ENCODE peak calls at places on chromosomes 6 and 20, in ten cellular contexts. C is cardiac fibroblast, R is stomach, O is psoas muscle, F is sigmoid colon, L is foreskin fibroblast, Q is heart right ventricle, E is right lobe of liver, K is WTC11, S is GM13977. W is an unnamed sample.

GRCh38 chr6:167569041-167569805 is 244.3 kb downstream of the TTLL2 start:
- DNase-seq in C (no peak), R (no peak), O (no peak), F (peak), L (no peak), Q (no peak), E (no peak), K (no peak), S (no peak), W (no peak)

GRCh38 chr6:142570221-142570671 is 268.4 kb downstream of the ADGRG6 start:
- DNase-seq in C (peak), R (peak), O (no peak), F (no peak), L (peak), Q (no peak), E (no peak), K (no peak), S (no peak), W (peak)

GRCh38 chr6:111870054-111870750 is 3.0 kb downstream of the FYN start:
- DNase-seq in C (no peak), R (no peak), O (no peak), F (no peak), L (no peak), Q (no peak), E (no peak), K (no peak), S (no peak), W (no peak)

GRCh38 chr6:139943391-139943790 is 568.9 kb upstream of the CITED2 start:
- DNase-seq in C (peak), R (no peak), O (no peak), F (no peak), L (peak), Q (no peak), E (no peak), K (no peak), S (no peak), W (peak)

GRCh38 chr6:30101939-30102700 is 10.8 kb downstream of the TRIM31 start:
- DNase-seq in C (peak), R (peak), O (peak), F (peak), L (peak), Q (peak), E (peak), K (peak), S (peak), W (peak)

GRCh38 chr6:42387336-42387735 is 64.4 kb downstream of the TRERF1 start:
- DNase-seq in C (no peak), R (no peak), O (no peak), F (no peak), L (no peak), Q (no peak), E (no peak), K (no peak), S (no peak), W (no peak)

GRCh38 chr20:62303049-62303326 is 191 bp downstream of the ADRM1 start:
- DNase-seq in C (no peak), R (no peak), O (no peak), F (no peak), L (no peak), Q (no peak), E (no peak), K (no peak), S (no peak), W (no peak)

GRCh38 chr6:43407296-43407695 is 20.0 kb upstream of the ABCC10 start:
- DNase-seq in C (no peak), R (no peak), O (no peak), F (no peak), L (no peak), Q (no peak), E (no peak), K (no peak), S (no peak), W (no peak)

GRCh38 chr20:38001981-38002380 is 31.3 kb downstream of the TTI1 start:
- DNase-seq in C (no peak), R (no peak), O (no peak), F (no peak), L (peak), Q (no peak), E (no peak), K (no peak), S (no peak), W (no peak)

GRCh38 chr20:51223163-51223562 is 200.3 kb upstream of the KCNG1 start:
- DNase-seq in C (no peak), R (no peak), O (no peak), F (no peak), L (no peak), Q (no peak), E (no peak), K (no peak), S (no peak), W (no peak)
- TF ChIP-seq CTCF in C (no peak), R (no peak), O (no peak), F (no peak), L (no peak), Q (no peak), E (no peak), K (no peak), S (no peak), W (no peak)

DNA sequence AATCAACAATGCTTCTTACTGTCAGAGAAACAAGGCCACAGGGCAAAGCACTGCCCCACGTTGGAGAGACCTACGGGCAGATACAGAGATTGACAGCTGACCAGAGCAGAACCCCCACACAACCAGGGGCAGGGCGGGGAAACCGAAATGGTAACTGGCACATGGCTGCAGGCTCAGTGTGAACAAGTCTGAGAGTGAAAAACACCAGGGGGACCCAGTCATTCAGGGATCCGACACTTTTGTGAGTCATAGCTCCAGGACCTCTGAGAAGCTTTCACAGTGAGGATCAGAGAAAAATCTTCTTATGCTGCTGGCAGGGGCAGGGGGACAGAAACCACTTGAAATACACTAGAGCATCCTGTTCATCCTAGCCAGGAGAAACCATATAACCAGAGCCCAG is 254.2 kb downstream of the C6orf118 start:
- DNase-seq in C (no peak), R (no peak), O (no peak), F (no peak), L (no peak), Q (no peak), E (no peak), K (no peak), S (no peak), W (no peak)
- TF ChIP-seq CTCF in C (no peak), R (no peak), O (no peak), F (no peak), L (peak), Q (no peak), E (no peak), K (no peak), S (no peak), W (no peak)

DNA sequence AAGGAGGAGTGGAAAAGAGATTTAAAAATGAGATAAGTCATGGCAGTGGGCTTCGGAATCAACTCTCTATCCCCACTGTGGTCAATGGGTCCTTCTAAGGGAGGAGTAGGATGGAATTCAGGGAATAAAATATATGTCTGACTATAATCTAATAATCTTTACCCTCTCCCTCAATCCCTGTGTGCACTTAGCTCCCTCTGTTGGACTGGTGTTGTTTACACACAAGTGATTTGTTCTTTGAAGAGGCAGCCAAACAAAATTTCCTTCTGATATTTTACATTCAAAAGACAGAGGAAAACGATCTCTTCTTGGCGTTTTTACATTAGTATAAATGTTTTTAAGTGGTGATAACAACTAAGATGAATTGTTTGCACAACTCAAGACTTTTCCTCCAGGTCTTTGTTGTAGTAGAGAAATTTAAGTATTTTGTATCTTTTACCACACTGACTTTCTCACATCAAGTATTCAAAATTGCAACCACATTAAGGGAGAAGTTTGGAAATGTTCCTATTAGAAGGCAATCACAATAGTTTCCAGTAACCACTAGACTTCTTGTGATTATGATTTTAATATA is 317.7 kb downstream of the CENPW start:
- DNase-seq in C (peak), R (no peak), O (no peak), F (no peak), L (peak), Q (no peak), E (no peak), K (no peak), S (peak), W (peak)
- TF ChIP-seq CTCF in C (peak), R (no peak), O (no peak), F (no peak), L (peak), Q (peak), E (peak), K (peak), S (peak), W (peak)

DNA sequence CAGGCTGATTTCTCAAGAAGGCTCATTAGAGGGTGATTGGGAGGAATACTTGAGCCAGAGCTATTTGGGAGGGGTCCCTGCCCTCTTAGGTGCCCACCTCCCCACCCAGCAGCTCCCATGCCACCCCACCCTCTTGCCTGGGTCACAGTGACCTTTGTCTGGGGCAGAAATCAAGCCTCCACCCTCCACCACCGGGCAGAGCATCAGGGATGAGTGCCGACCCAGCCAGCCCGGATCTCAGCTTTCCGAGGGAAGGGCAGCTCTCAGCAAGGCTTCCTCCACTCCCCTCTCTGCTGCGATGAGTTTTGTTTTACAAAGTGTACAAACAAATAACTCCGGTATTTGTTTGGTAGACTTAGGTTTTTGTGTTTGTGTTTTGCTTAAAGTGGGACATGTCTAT is 136.7 kb upstream of the CST7 start:
- DNase-seq in C (no peak), R (no peak), O (no peak), F (no peak), L (no peak), Q (no peak), E (no peak), K (no peak), S (no peak), W (no peak)
- TF ChIP-seq CTCF in C (no peak), R (no peak), O (no peak), F (no peak), L (no peak), Q (no peak), E (no peak), K (no peak), S (no peak), W (no peak)

GRCh38 chr6:133724726-133725125 is 164.2 kb upstream of the TCF21 start:
- DNase-seq in C (peak), R (no peak), O (no peak), F (no peak), L (peak), Q (no peak), E (no peak), K (no peak), S (no peak), W (peak)
- TF ChIP-seq CTCF in C (no peak), R (no peak), O (no peak), F (no peak), L (no peak), Q (no peak), E (no peak), K (no peak), S (no peak), W (no peak)